ENCODE peak calls at places on chromosomes 6 and 20, in four cellular contexts. Q, O, B and Z are unnamed samples. For H3K4me1, the result is how much of the 10 kb centered on the place peaks cover.

GRCh38 chr20:1418335-1418734 is 25.5 kb upstream of the FKBP1A start:
- DNase-seq in Q (no peak), O (no peak), B (no peak), Z (no peak)

GRCh38 chr20:19288636-19289035 is 76.2 kb downstream of the SLC24A3 start:
- DNase-seq in O (no peak), Q (no peak), B (no peak), Z (no peak)

GRCh38 chr6:117075218-117075617 is 190.1 kb upstream of the VGLL2 start:
- DNase-seq in B (no peak), O (no peak), Q (no peak), Z (no peak)

GRCh38 chr6:157706883-157707282 is 116.2 kb upstream of the SNX9 start:
- DNase-seq in B (no peak), Q (no peak), O (no peak), Z (no peak)

GRCh38 chr20:32465092-32465900 is 107.2 kb downstream of the ASXL1 start:
- DNase-seq in Q (peak), O (peak), B (peak), Z (no peak)

GRCh38 chr20:52981051-52981450 is 8.9 kb downstream of the TSHZ2 start:
- DNase-seq in O (no peak), Q (no peak), B (no peak), Z (no peak)

GRCh38 chr20:4151342-4151741 is 136.0 kb upstream of the RNF24 start:
- DNase-seq in O (no peak), Q (no peak), B (no peak), Z (no peak)

GRCh38 chr20:57547250-57547649 is 13.7 kb upstream of the PCK1 start:
- DNase-seq in Q (no peak), B (no peak), O (peak), Z (no peak)

GRCh38 chr20:7843613-7844012 is 96.6 kb downstream of the HAO1 start:
- DNase-seq in B (peak), Q (no peak), O (no peak), Z (no peak)

GRCh38 chr20:7379621-7380220 is 560.5 kb downstream of the HAO1 start:
- DNase-seq in Q (no peak), B (no peak), O (no peak), Z (no peak)

GRCh38 chr20:577167-577791 is 32.8 kb downstream of the TCF15 start:
- DNase-seq in O (peak), B (no peak), Q (no peak), Z (no peak)

GRCh38 chr20:13510837-13511488 is 127.8 kb downstream of the TASP1 start:
- DNase-seq in Q (no peak), B (no peak), O (no peak), Z (no peak)

GRCh38 chr6:33633462-33634158 is 12.5 kb downstream of the ITPR3 start:
- DNase-seq in O (peak), Q (peak), B (no peak), Z (peak)

GRCh38 chr20:61933951-61934715 is 131.5 kb downstream of the TAF4 start:
- DNase-seq in B (no peak), Q (peak), O (no peak), Z (peak)

GRCh38 chr20:50601511-50602431 is 89.6 kb downstream of the RIPOR3 start:
- DNase-seq in O (no peak), Q (peak), B (no peak), Z (no peak)

GRCh38 chr6:98586163-98586562 is 248.2 kb upstream of the POU3F2 start:
- DNase-seq in B (no peak), O (no peak), Q (no peak), Z (no peak)

GRCh38 chr6:161694995-161695394 is 421.1 kb upstream of the AGPAT4 start:
- DNase-seq in B (no peak), O (peak), Q (no peak), Z (no peak)

GRCh38 chr6:118667988-118668387 is 16.6 kb upstream of the CEP85L start:
- DNase-seq in O (no peak), Q (no peak), B (no peak), Z (no peak)

GRCh38 chr6:35181933-35182612 is 31.7 kb upstream of the SCUBE3 start:
- DNase-seq in Q (peak), B (peak), O (peak), Z (peak)

GRCh38 chr6:31399589-31400466 is 3.6 kb upstream of the MICA start:
- DNase-seq in B (peak), O (peak), Q (peak), Z (peak)

GRCh38 chr20:35270021-35270902 is 7.7 kb downstream of the MMP24OS start:
- DNase-seq in O (no peak), Q (no peak), B (no peak), Z (no peak)

GRCh38 chr6:7138921-7139358 is 31.2 kb downstream of the RREB1 start:
- DNase-seq in O (peak), Q (no peak), B (no peak), Z (no peak)

GRCh38 chr20:57727863-57728262 is 18.0 kb upstream of the PMEPA1 start:
- DNase-seq in B (no peak), Q (no peak), O (no peak), Z (no peak)

GRCh38 chr6:129184324-129184723 is 301.4 kb downstream of the LAMA2 start:
- DNase-seq in Q (no peak), B (no peak), O (no peak), Z (no peak)

GRCh38 chr6:16999486-17000436 is 102.1 kb upstream of the STMND1 start:
- DNase-seq in B (no peak), Q (no peak), O (peak), Z (no peak)

GRCh38 chr6:151292974-151293373 is 53.2 kb downstream of the AKAP12 start:
- DNase-seq in Q (no peak), B (no peak), O (no peak), Z (no peak)

GRCh38 chr6:16249971-16250370 is 11.6 kb downstream of the GMPR start:
- DNase-seq in B (no peak), O (no peak), Q (no peak), Z (no peak)

GRCh38 chr6:33008944-33009861 is at the start of gene HLA-DOA:
- DNase-seq in B (no peak), Q (no peak), O (peak), Z (no peak)

GRCh38 chr6:167745660-167746376 is 80.9 kb upstream of the AFDN start:
- DNase-seq in O (no peak), B (peak), Q (peak), Z (no peak)

GRCh38 chr6:149470948-149471347 is 13.9 kb downstream of the ZC3H12D start:
- DNase-seq in B (no peak), Q (no peak), O (no peak), Z (no peak)
- H3K4me3 ChIP-seq in B (no peak), Q (no peak), O (no peak), Z (no peak)

GRCh38 chr6:11194399-11195274 is 37.8 kb downstream of the NEDD9 start:
- DNase-seq in B (no peak), Q (no peak), O (peak), Z (no peak)
- H3K27ac ChIP-seq in B (peak), Q (peak), O (peak), Z (peak)

GRCh38 chr6:57177545-57178225 is 5.6 kb downstream of the BAG2 start:
- DNase-seq in B (peak), O (no peak), Q (no peak), Z (peak)

GRCh38 chr6:57173056-57173885 is 1.1 kb downstream of the BAG2 start:
- DNase-seq in B (no peak), O (no peak), Q (no peak), Z (no peak)

GRCh38 chr6:57173886-57174510 is 1.9 kb downstream of the BAG2 start:
- DNase-seq in O (peak), B (no peak), Q (no peak), Z (no peak)

GRCh38 chr6:57172136-57173055 is at the start of gene BAG2:
- DNase-seq in O (peak), Q (peak), B (peak), Z (peak)

GRCh38 chr6:57174511-57174907 is 2.4 kb downstream of the BAG2 start:
- DNase-seq in B (no peak), O (no peak), Q (no peak), Z (no peak)
- H3K4me1 ChIP-seq in B (under half), O (under half), Q (under half), Z (under half)

GRCh38 chr6:154247119-154247814 is 109.3 kb downstream of the IPCEF1 start:
- DNase-seq in O (no peak), B (no peak), Q (no peak), Z (no peak)
- H3K4me3 ChIP-seq in O (no peak), B (no peak), Q (peak), Z (no peak)

DNA sequence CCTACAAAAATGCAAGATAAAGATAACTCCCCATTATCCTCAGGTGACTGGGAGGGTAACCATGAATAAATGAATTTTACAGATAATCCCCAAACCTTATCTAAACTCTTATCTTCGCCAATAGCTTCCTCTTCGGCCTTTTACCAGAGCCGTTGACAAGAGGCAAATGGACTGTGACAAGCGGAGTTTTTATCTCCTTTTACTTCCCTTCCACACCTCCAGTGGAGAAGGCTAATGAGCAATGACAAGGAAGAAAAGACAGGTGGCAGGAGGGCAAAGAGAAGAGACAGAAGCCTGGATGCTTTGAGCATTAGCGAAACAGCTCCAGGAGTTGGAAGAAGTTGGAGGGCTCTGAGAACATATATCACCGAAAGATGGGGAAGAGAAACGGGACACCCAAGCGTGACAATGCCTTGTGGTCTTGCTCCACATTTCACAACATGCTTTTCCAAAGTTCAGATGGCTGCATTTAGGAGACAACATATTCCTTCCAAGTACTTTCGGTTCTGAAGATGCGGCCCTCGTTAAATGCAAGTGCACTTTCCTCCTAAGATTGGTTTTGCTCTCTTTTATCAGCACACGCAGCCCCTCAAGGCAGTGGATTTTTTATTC is 69.2 kb downstream of the PRDM1 start:
- DNase-seq in Q (no peak), B (no peak), O (no peak), Z (no peak)
- H3K27ac ChIP-seq in Q (no peak), B (no peak), O (no peak), Z (no peak)

DNA sequence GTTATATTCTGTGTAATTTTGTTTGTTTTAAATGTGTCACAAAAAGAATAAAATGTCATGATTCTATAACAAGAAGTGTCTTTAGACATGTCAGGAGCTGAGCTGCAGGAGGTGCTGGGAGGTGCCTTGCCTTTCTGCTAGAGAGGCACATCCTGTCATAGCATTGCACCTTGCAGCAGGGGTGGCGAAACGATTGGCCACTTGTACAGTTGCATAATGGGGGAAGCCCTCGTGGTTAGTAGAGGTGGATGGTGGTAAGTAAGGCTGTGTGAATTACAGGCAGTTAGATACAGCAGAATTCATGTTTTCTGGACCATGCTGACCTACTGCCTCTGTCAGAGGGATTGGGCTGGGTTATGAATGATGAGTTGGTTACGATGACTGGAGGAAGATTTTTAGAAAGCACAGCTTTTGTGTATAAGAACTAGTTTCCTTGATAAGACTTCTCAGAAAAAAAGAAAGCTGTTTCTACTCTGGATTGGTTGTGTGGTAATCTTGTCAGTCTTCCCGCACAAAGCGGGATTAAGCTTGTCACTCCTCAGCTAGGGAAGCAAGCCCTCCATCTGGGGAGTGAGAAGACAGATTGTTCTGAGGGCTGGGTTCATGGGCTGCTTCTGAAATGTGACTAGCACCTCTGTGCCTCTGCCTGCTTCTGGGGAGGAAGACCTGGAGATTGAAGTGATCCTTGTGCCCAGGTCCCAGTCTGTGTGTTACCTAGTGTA is 74.9 kb downstream of the FOXO3 start:
- DNase-seq in Q (peak), O (no peak), B (no peak), Z (no peak)
- H3K4me1 ChIP-seq in Q (half or more), O (under half), B (half or more), Z (under half)

GRCh38 chr6:24640166-24640565 is 5.8 kb downstream of the KIAA0319 start:
- DNase-seq in Q (no peak), B (no peak), O (no peak), Z (no peak)

GRCh38 chr6:24646771-24647170 is 780 bp upstream of the KIAA0319 start:
- DNase-seq in Q (no peak), O (peak), B (no peak), Z (no peak)

GRCh38 chr6:24644377-24644776 is 1.6 kb downstream of the KIAA0319 start:
- DNase-seq in O (no peak), B (no peak), Q (no peak), Z (no peak)

GRCh38 chr6:24642061-24642460 is 3.9 kb downstream of the KIAA0319 start:
- DNase-seq in B (no peak), O (no peak), Q (no peak), Z (no peak)

GRCh38 chr6:24643925-24644324 is 2.1 kb downstream of the KIAA0319 start:
- DNase-seq in Q (no peak), O (peak), B (no peak), Z (no peak)
- H3K4me3 ChIP-seq in Q (no peak), O (peak), B (no peak), Z (no peak)

DNA sequence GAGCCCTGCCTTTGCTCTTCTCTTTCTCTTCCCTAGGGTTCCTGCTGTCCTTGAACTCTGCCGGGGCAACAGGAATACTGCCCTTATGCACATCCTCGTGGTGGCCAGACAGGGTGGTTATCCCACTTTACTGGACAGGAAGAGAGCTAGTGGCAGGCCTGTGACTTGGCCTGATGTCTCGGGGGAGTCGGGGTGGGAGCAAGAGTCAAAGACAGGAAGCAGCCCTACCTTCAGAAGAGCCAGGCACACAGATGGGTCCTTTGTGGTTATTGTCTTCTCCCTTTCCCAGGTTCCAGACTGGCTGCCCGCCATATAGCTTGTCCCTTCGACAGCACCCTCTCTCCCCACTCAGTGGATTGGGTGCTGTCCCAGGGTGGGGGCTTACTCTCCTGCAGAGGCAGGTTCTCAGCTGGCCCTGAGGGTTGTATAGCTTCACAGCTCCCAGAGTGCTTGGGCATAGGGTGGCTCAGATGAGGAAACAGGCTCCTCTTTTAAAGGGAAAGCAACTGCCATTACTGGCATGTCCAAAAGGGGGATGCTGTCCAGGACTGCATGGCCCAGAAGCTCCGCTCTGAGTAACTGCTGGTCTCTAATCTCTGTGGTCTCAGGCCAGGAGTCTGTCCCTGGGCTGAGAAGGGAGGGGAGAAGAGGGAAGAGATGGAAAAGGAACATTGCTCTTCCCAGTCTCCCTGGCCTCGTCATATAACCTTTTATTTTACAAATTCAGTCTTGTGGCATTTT is 17.3 kb downstream of the PLCG1 start:
- DNase-seq in Q (no peak), O (no peak), B (no peak), Z (no peak)
- H3K27ac ChIP-seq in Q (peak), O (no peak), B (no peak), Z (no peak)